ENCODE peak calls at places on chromosomes 5 and 9, in six cellular contexts. R, B, A, Z, Y and H are unnamed samples.

GRCh38 chr5:124342027-124342471 is 404.4 kb downstream of the ZNF608 start:
- DNase-seq in B (no peak), Y (no peak), R (peak), Z (peak), A (no peak), H (peak)

GRCh38 chr9:120935383-120935857 is 8.8 kb upstream of the TRAF1 start:
- DNase-seq in R (peak), A (no peak), Z (peak), Y (peak), B (no peak), H (peak)

GRCh38 chr9:138116521-138116920 is 238.9 kb downstream of the CACNA1B start:
- DNase-seq in R (no peak), Y (no peak), Z (no peak), B (no peak), A (no peak), H (no peak)

GRCh38 chr9:118336167-118336951 is 632.2 kb downstream of the TLR4 start:
- DNase-seq in A (no peak), B (no peak), R (no peak), Y (no peak), Z (no peak), H (no peak)

GRCh38 chr5:72587909-72588308 is 80.7 kb upstream of the ZNF366 start:
- DNase-seq in B (no peak), Z (no peak), A (no peak), R (no peak), Y (no peak), H (no peak)

GRCh38 chr9:77846957-77847574 is 184.5 kb downstream of the GNAQ start:
- DNase-seq in R (no peak), A (no peak), B (peak), Z (peak), Y (no peak), H (no peak)

GRCh38 chr9:78866228-78867132 is 569.6 kb downstream of the PSAT1 start:
- DNase-seq in B (no peak), Z (peak), R (peak), A (no peak), Y (no peak), H (peak)

GRCh38 chr9:91847576-91847975 is 102.5 kb downstream of the ROR2 start:
- DNase-seq in B (no peak), Z (peak), Y (no peak), A (no peak), R (no peak), H (peak)

GRCh38 chr9:110125763-110126351 is 82.1 kb downstream of the C9orf152 start:
- DNase-seq in Z (no peak), A (no peak), Y (peak), B (no peak), R (no peak), H (no peak)

GRCh38 chr9:16828335-16829281 is 41.9 kb downstream of the BNC2 start:
- DNase-seq in R (no peak), A (no peak), Y (no peak), B (no peak), Z (peak), H (peak)

GRCh38 chr9:134189167-134189474 is 24.8 kb upstream of the RNU6ATAC start:
- DNase-seq in A (no peak), R (no peak), Z (no peak), B (no peak), Y (no peak), H (no peak)

GRCh38 chr9:71681708-71682268 is 86.5 kb downstream of the CEMIP2 start:
- DNase-seq in R (peak), B (no peak), Z (peak), Y (no peak), A (no peak), H (no peak)

GRCh38 chr9:89177401-89178161 is 1.0 kb downstream of the SHC3 start:
- DNase-seq in Y (no peak), Z (peak), B (no peak), A (no peak), R (no peak), H (no peak)

GRCh38 chr5:180114304-180115003 is 42.9 kb upstream of the RNF130 start:
- DNase-seq in Y (no peak), R (no peak), A (no peak), Z (no peak), B (no peak), H (no peak)

GRCh38 chr5:154293219-154293618 is 102.7 kb downstream of the GALNT10 start:
- DNase-seq in A (no peak), R (no peak), B (no peak), Y (no peak), Z (no peak), H (no peak)

GRCh38 chr5:60334281-60334713 is 365.7 kb downstream of the DEPDC1B start:
- DNase-seq in B (no peak), A (no peak), R (peak), Y (no peak), Z (peak), H (peak)

GRCh38 chr9:14323969-14324366 is 10.0 kb upstream of the NFIB start:
- DNase-seq in B (no peak), A (no peak), R (no peak), Y (no peak), Z (no peak), H (no peak)

GRCh38 chr5:18802336-18802735 is 1168.1 kb downstream of the TAF11L14 start:
- DNase-seq in Z (no peak), B (no peak), A (no peak), Y (no peak), R (no peak), H (no peak)

GRCh38 chr9:91841591-91841990 is 108.4 kb downstream of the ROR2 start:
- DNase-seq in A (no peak), Z (no peak), R (no peak), B (no peak), Y (no peak), H (no peak)

GRCh38 chr5:67792891-67793290 is 422.7 kb upstream of the PIK3R1 start:
- DNase-seq in Y (no peak), A (no peak), R (no peak), Z (no peak), B (no peak), H (no peak)

GRCh38 chr9:120369608-120370220 is 210.3 kb downstream of the CDK5RAP2 start:
- DNase-seq in R (peak), B (no peak), Y (no peak), A (no peak), Z (peak), H (no peak)

GRCh38 chr5:17192191-17192590 is 25.2 kb upstream of the BASP1 start:
- DNase-seq in R (peak), Y (no peak), Z (no peak), B (no peak), A (no peak), H (no peak)

GRCh38 chr9:135926402-135927194 is 19.3 kb upstream of the CAMSAP1 start:
- DNase-seq in R (no peak), A (no peak), Z (peak), Y (no peak), B (no peak), H (no peak)

GRCh38 chr9:136170291-136170901 is 34.5 kb downstream of the LHX3 start:
- DNase-seq in A (peak), Z (no peak), Y (peak), B (no peak), R (no peak), H (no peak)

GRCh38 chr9:93679536-93680444 is 103.4 kb downstream of the PHF2 start:
- DNase-seq in Z (no peak), B (no peak), A (no peak), R (no peak), Y (no peak), H (no peak)

GRCh38 chr9:112112941-112113399 is 62.1 kb downstream of the SUSD1 start:
- DNase-seq in R (no peak), Y (peak), Z (no peak), B (no peak), A (no peak), H (peak)

GRCh38 chr5:102789469-102789868 is 34.4 kb downstream of the PAM start:
- DNase-seq in Y (no peak), B (no peak), Z (no peak), A (no peak), R (no peak), H (no peak)

GRCh38 chr5:177429248-177430045 is 3.0 kb downstream of the GRK6 start:
- DNase-seq in A (peak), B (no peak), Z (no peak), Y (peak), R (no peak), H (no peak)
- H3K4me3 ChIP-seq in A (peak), B (no peak), Z (no peak), Y (peak), R (no peak), H (no peak)

GRCh38 chr9:122837266-122837850 is 9.0 kb upstream of the PDCL start:
- DNase-seq in A (no peak), Y (no peak), Z (no peak), R (no peak), B (no peak), H (no peak)

GRCh38 chr9:122832194-122832593 is 3.8 kb upstream of the PDCL start:
- DNase-seq in Y (no peak), Z (no peak), B (no peak), A (no peak), R (no peak), H (no peak)

GRCh38 chr9:122835313-122835731 is 6.9 kb upstream of the PDCL start:
- DNase-seq in R (no peak), A (no peak), Y (peak), Z (no peak), B (no peak), H (no peak)
- H3K4me3 ChIP-seq in R (no peak), A (peak), Y (peak), Z (no peak), B (no peak), H (no peak)

GRCh38 chr9:36415822-36416515 is 15.9 kb upstream of the RNF38 start:
- DNase-seq in B (no peak), Z (no peak), R (no peak), A (no peak), Y (peak), H (no peak)
- H3K4me3 ChIP-seq in B (no peak), Z (no peak), R (no peak), A (no peak), Y (no peak), H (no peak)

DNA sequence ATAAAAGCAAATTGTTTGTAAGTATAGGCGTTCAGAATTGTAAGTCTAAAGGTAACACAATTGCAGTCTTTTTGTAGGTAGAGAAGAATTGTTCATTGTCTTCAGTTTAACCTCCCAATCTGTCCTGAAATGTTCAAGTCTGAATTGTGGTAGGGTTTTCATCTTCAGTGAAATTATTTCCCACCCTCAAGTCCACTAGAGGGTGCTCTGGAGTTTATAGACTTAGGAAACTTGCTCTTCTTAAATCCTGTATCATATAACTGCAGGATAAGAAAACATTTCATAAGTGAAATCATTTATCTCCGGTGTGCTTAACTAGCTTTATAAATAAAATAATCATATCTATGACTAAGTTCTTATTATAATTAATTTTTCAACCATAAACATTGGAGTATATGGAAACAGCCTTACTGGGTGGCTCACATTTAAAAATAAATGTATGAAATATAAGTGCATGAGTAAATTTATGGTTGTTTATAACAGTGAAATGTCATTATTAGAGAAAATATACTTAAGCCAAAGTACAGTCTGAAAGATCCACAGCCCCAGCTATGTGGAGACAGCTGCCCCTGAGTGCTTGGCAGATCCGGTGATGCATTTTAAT is 182.4 kb upstream of the OTULINL start:
- DNase-seq in R (no peak), Y (peak), B (no peak), A (no peak), Z (peak), H (peak)
- H3K4me3 ChIP-seq in R (no peak), Y (no peak), B (no peak), A (no peak), Z (no peak), H (no peak)